ENCODE peak calls at places on chromosome 4, in eight cellular contexts. D is activated CD8-positive, alpha-beta memory T cell treated with anti-CD3 and anti-CD28 coated beads for 48 hours; U is EH; J is T follicular helper cell; C is iris pigment epithelial cell; A is stomach; K is nucleus accumbens; W is H7. V is an unnamed sample.

GRCh38 chr4:110364911-110365520 is 110.9 kb upstream of the ENPEP start:
- DNase-seq in D (no peak), U (peak; percentile 1), J (no peak), C (no peak), A (no peak), K (no peak), W (no peak), V (no peak)

GRCh38 chr4:126790633-126791032 is 842.1 kb upstream of the INTU start:
- DNase-seq in D (no peak), U (peak; percentile 41), J (no peak), C (peak; percentile 67), A (no peak), K (no peak), W (no peak), V (peak; percentile 17)

GRCh38 chr4:118086334-118086733 is 52.0 kb downstream of the NDST3 start:
- DNase-seq in D (no peak), U (peak; percentile 70), J (no peak), C (peak; percentile 37), A (no peak), K (peak; percentile 3), W (no peak), V (peak; percentile 42)

GRCh38 chr4:31307026-31307425 is 586.9 kb downstream of the PCDH7 start:
- DNase-seq in D (no peak), U (no peak), J (no peak), C (no peak), A (no peak), K (no peak), W (no peak), V (no peak)

GRCh38 chr4:15714616-15715015 is 11.8 kb downstream of the BST1 start:
- DNase-seq in D (no peak), U (peak; percentile 54), J (no peak), C (no peak), A (no peak), K (no peak), W (no peak), V (peak; percentile 80)

GRCh38 chr4:25792200-25792791 is 70.5 kb downstream of the SEL1L3 start:
- DNase-seq in D (no peak), U (peak; percentile 30), J (no peak), C (no peak), A (peak; percentile 79), K (no peak), W (peak; percentile 60), V (no peak)

GRCh38 chr4:960140-960735 is 13.1 kb downstream of the DGKQ start:
- DNase-seq in D (no peak), U (no peak), J (no peak), C (no peak), A (no peak), K (no peak), W (peak; percentile 62), V (no peak)

GRCh38 chr4:101806914-101807313 is 16.4 kb downstream of the BANK1 start:
- DNase-seq in D (no peak), U (no peak), J (no peak), C (no peak), A (no peak), K (no peak), W (no peak), V (peak; percentile 5)

GRCh38 chr4:25172964-25173917 is 13.0 kb upstream of the SEPSECS start:
- DNase-seq in D (no peak), U (peak; percentile 100), J (no peak), C (peak; percentile 99), A (no peak), K (peak; percentile 3), W (no peak), V (peak; percentile 99)

GRCh38 chr4:169256101-169256612 is 14.6 kb downstream of the SH3RF1 start:
- DNase-seq in D (no peak), U (peak; percentile 79), J (no peak), C (no peak), A (no peak), K (no peak), W (no peak), V (no peak)

GRCh38 chr4:123083612-123084011 is 161.2 kb upstream of the NUDT6 start:
- DNase-seq in D (no peak), U (no peak), J (no peak), C (no peak), A (no peak), K (no peak), W (no peak), V (no peak)

GRCh38 chr4:93764647-93765246 is 63.8 kb upstream of the ATOH1 start:
- DNase-seq in D (no peak), U (peak; percentile 36), J (no peak), C (peak; percentile 36), A (no peak), K (no peak), W (peak; percentile 16), V (peak; percentile 72)

GRCh38 chr4:1907848-1908525 is 36.8 kb downstream of the NSD2 start:
- DNase-seq in D (no peak), U (no peak), J (no peak), C (no peak), A (no peak), K (no peak), W (no peak), V (no peak)

GRCh38 chr4:113292371-113293042 is 243.1 kb downstream of the ANK2 start:
- DNase-seq in D (no peak), U (peak; percentile 8), J (no peak), C (no peak), A (no peak), K (peak; percentile 64), W (peak; percentile 62), V (peak; percentile 30)

GRCh38 chr4:37780444-37781133 is 45.9 kb upstream of the PGM2 start:
- DNase-seq in D (no peak), U (peak; percentile 15), J (peak; percentile 46), C (peak; percentile 20), A (peak; percentile 34), K (no peak), W (no peak), V (peak; percentile 22)

GRCh38 chr4:106659386-106659785 is 290.8 kb upstream of the GIMD1 start:
- DNase-seq in D (no peak), U (no peak), J (no peak), C (peak; percentile 27), A (no peak), K (no peak), W (no peak), V (no peak)

GRCh38 chr4:19309365-19309764 is 942.3 kb upstream of the SLIT2 start:
- DNase-seq in D (no peak), U (peak; percentile 74), J (no peak), C (peak; percentile 77), A (no peak), K (no peak), W (no peak), V (peak; percentile 78)

GRCh38 chr4:2862528-2862927 is 18.9 kb downstream of the ADD1 start:
- DNase-seq in D (no peak), U (peak; percentile 75), J (no peak), C (no peak), A (no peak), K (no peak), W (peak; percentile 52), V (no peak)

GRCh38 chr4:72111863-72112262 is 80.1 kb downstream of the NPFFR2 start:
- DNase-seq in D (no peak), U (no peak), J (no peak), C (no peak), A (no peak), K (no peak), W (no peak), V (no peak)

GRCh38 chr4:7630559-7631287 is 196.0 kb upstream of the PSAPL1 start:
- DNase-seq in D (no peak), U (peak; percentile 89), J (no peak), C (peak; percentile 89), A (no peak), K (peak; percentile 55), W (no peak), V (peak; percentile 93)

GRCh38 chr4:3385719-3386440 is 55.9 kb upstream of the HGFAC start:
- DNase-seq in D (no peak), U (no peak), J (no peak), C (no peak), A (no peak), K (no peak), W (peak; percentile 48), V (no peak)

GRCh38 chr4:141028024-141028529 is 105.2 kb downstream of the RNF150 start:
- DNase-seq in D (no peak), U (peak; percentile 98), J (no peak), C (no peak), A (no peak), K (no peak), W (no peak), V (peak; percentile 89)

GRCh38 chr4:73620115-73620792 is at the start of gene RASSF6:
- DNase-seq in D (no peak), U (no peak), J (peak; percentile 2), C (no peak), A (peak; percentile 89), K (no peak), W (peak; percentile 75), V (peak; percentile 20)

GRCh38 chr4:89598602-89599001 is 238.4 kb downstream of the SNCA start:
- DNase-seq in D (no peak), U (no peak), J (no peak), C (peak; percentile 27), A (no peak), K (no peak), W (peak; percentile 22), V (peak; percentile 12)

GRCh38 chr4:140851032-140851636 is 94.9 kb upstream of the TBC1D9 start:
- DNase-seq in D (no peak), U (peak; percentile 71), J (no peak), C (peak; percentile 61), A (peak; percentile 28), K (no peak), W (peak; percentile 48), V (peak; percentile 43)

GRCh38 chr4:141730805-141731204 is 94.4 kb downstream of the IL15 start:
- DNase-seq in D (no peak), U (peak; percentile 60), J (no peak), C (peak; percentile 31), A (no peak), K (no peak), W (no peak), V (peak; percentile 8)

GRCh38 chr4:108953941-108954340 is 191.1 kb upstream of the ETNPPL start:
- DNase-seq in D (no peak), U (no peak), J (no peak), C (no peak), A (no peak), K (no peak), W (no peak), V (no peak)

GRCh38 chr4:20430555-20430954 is 178.8 kb downstream of the SLIT2 start:
- DNase-seq in D (no peak), U (peak; percentile 48), J (no peak), C (peak; percentile 84), A (no peak), K (no peak), W (no peak), V (peak; percentile 42)

GRCh38 chr4:183797041-183797444 is 108.1 kb upstream of the STOX2 start:
- DNase-seq in D (no peak), U (no peak), J (no peak), C (no peak), A (peak; percentile 34), K (peak; percentile 24), W (peak; percentile 67), V (no peak)

V was measured in fibroblast of lung.